ENCODE peak calls at places on chromosomes 11 and 22, in four cellular contexts. One of them, this sample, is unnamed. For H3K36me3, the result is how much of the 10 kb centered on the place peaks cover.

GRCh38 chr11:78080818-78081495 is 1.3 kb upstream of the NDUFC2 start:
- DNase-seq in CD8-positive, alpha-beta T cell: no peak
- DNase-seq in CD8-positive, alpha-beta memory T cell: no peak
- DNase-seq in K562: peak
- DNase-seq in this sample: no peak

GRCh38 chr11:124946735-124947141 is 7.3 kb upstream of the CCDC15 start:
- DNase-seq in CD8-positive, alpha-beta T cell: no peak
- DNase-seq in CD8-positive, alpha-beta memory T cell: no peak
- DNase-seq in K562: no peak
- DNase-seq in this sample: no peak

GRCh38 chr11:69603163-69603836 is 37.7 kb upstream of the CCND1 start:
- DNase-seq in CD8-positive, alpha-beta T cell: no peak
- DNase-seq in CD8-positive, alpha-beta memory T cell: no peak
- DNase-seq in K562: no peak
- DNase-seq in this sample: no peak

GRCh38 chr11:121886005-121886739 is 229.8 kb downstream of the BLID start:
- DNase-seq in CD8-positive, alpha-beta T cell: no peak
- DNase-seq in CD8-positive, alpha-beta memory T cell: no peak
- DNase-seq in K562: no peak
- DNase-seq in this sample: peak

GRCh38 chr11:48044577-48044976 is 64.2 kb downstream of the PTPRJ start:
- DNase-seq in CD8-positive, alpha-beta T cell: no peak
- DNase-seq in CD8-positive, alpha-beta memory T cell: no peak
- DNase-seq in K562: no peak
- DNase-seq in this sample: no peak

GRCh38 chr22:48949375-48950149 is 878.1 kb downstream of the BRD1 start:
- DNase-seq in CD8-positive, alpha-beta T cell: no peak
- DNase-seq in CD8-positive, alpha-beta memory T cell: no peak
- DNase-seq in K562: no peak
- DNase-seq in this sample: no peak

GRCh38 chr11:133311230-133311629 is 221.1 kb downstream of the OPCML start:
- DNase-seq in CD8-positive, alpha-beta T cell: no peak
- DNase-seq in CD8-positive, alpha-beta memory T cell: no peak
- DNase-seq in K562: no peak
- DNase-seq in this sample: no peak

GRCh38 chr11:134119094-134119493 is 50.2 kb downstream of the JAM3 start:
- DNase-seq in CD8-positive, alpha-beta T cell: no peak
- DNase-seq in CD8-positive, alpha-beta memory T cell: no peak
- DNase-seq in K562: no peak
- DNase-seq in this sample: no peak

GRCh38 chr11:35076201-35077100 is 62.5 kb upstream of the CD44 start:
- DNase-seq in CD8-positive, alpha-beta T cell: no peak
- DNase-seq in CD8-positive, alpha-beta memory T cell: no peak
- DNase-seq in K562: no peak
- DNase-seq in this sample: no peak

GRCh38 chr11:46335858-46336600 is 11.2 kb upstream of the DGKZ start:
- DNase-seq in CD8-positive, alpha-beta T cell: no peak
- DNase-seq in CD8-positive, alpha-beta memory T cell: no peak
- DNase-seq in K562: no peak
- DNase-seq in this sample: no peak

GRCh38 chr11:35039076-35039475 is 99.9 kb upstream of the CD44 start:
- DNase-seq in CD8-positive, alpha-beta T cell: no peak
- DNase-seq in CD8-positive, alpha-beta memory T cell: no peak
- DNase-seq in K562: no peak
- DNase-seq in this sample: no peak

GRCh38 chr22:43053176-43053575 is 36.0 kb downstream of the TTLL1 start:
- DNase-seq in CD8-positive, alpha-beta T cell: no peak
- DNase-seq in CD8-positive, alpha-beta memory T cell: no peak
- DNase-seq in K562: no peak
- DNase-seq in this sample: no peak

GRCh38 chr11:91299980-91300379 is 924.6 kb upstream of the FAT3 start:
- DNase-seq in CD8-positive, alpha-beta T cell: no peak
- DNase-seq in CD8-positive, alpha-beta memory T cell: no peak
- DNase-seq in K562: no peak
- DNase-seq in this sample: no peak

GRCh38 chr22:35399114-35399677 is 744 bp upstream of the MCM5 start:
- DNase-seq in CD8-positive, alpha-beta T cell: no peak
- DNase-seq in CD8-positive, alpha-beta memory T cell: no peak
- DNase-seq in K562: peak
- DNase-seq in this sample: no peak

GRCh38 chr11:29131055-29131454 is 885.8 kb downstream of the KCNA4 start:
- DNase-seq in CD8-positive, alpha-beta T cell: no peak
- DNase-seq in CD8-positive, alpha-beta memory T cell: no peak
- DNase-seq in K562: no peak
- DNase-seq in this sample: no peak

GRCh38 chr11:46338988-46339666 is 8.1 kb upstream of the DGKZ start:
- DNase-seq in CD8-positive, alpha-beta T cell: no peak
- DNase-seq in CD8-positive, alpha-beta memory T cell: no peak
- DNase-seq in K562: no peak
- DNase-seq in this sample: no peak

DNA sequence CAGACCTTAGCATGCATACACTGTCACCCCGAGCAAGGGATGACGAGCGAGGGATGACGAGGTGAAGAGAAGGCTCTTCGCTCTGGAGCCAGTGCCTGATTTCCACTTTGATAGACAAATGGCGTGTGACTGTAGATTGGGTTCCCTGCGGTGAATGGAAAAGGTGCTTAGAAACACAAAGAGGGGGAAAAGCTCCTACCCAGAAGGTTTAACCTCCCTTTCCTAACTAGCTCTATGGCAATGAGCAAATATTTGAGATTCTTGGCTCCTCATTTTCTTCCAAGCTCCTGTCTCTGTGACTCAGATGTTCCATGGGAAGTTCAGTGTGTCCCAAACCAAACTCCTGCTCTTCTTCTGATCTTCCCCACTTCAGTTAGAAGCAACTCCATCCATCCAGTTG is 108.1 kb upstream of the CADM1 start:
- DNase-seq in CD8-positive, alpha-beta T cell: no peak
- DNase-seq in CD8-positive, alpha-beta memory T cell: no peak
- DNase-seq in K562: no peak
- DNase-seq in this sample: no peak
- H3K4me3 ChIP-seq in CD8-positive, alpha-beta T cell: no peak
- H3K4me3 ChIP-seq in CD8-positive, alpha-beta memory T cell: no peak
- H3K4me3 ChIP-seq in K562: no peak
- H3K4me3 ChIP-seq in this sample: no peak

GRCh38 chr11:57802411-57802810 is 40.8 kb downstream of the CTNND1 start:
- DNase-seq in CD8-positive, alpha-beta T cell: no peak
- DNase-seq in CD8-positive, alpha-beta memory T cell: no peak
- DNase-seq in K562: no peak
- DNase-seq in this sample: no peak
- H3K36me3 ChIP-seq in CD8-positive, alpha-beta T cell: under half
- H3K36me3 ChIP-seq in CD8-positive, alpha-beta memory T cell: under half
- H3K36me3 ChIP-seq in K562: half or more
- H3K36me3 ChIP-seq in this sample: under half

DNA sequence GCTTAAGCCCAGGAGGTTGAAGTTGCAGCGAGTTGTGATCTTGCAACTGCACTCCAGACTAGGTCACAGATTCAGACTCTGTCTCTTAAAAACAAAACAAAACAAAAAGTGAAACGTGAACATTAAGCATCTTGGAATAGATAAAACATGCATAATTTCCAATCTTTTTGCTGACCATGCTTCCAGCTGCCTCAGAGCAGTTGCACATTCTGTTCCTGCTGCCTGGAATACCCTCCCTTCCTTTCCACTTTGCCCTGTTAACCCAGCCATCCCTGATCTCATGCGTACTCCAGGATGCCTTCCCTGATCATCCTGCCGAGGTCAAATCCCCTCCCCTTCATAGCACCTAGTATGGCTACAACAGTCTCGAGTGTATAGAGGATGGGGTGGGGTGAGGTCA is 685 bp upstream of the CCDC88B start:
- DNase-seq in CD8-positive, alpha-beta T cell: no peak
- DNase-seq in CD8-positive, alpha-beta memory T cell: no peak
- DNase-seq in K562: no peak
- DNase-seq in this sample: no peak
- H3K27ac ChIP-seq in CD8-positive, alpha-beta T cell: peak
- H3K27ac ChIP-seq in CD8-positive, alpha-beta memory T cell: peak
- H3K27ac ChIP-seq in K562: no peak
- H3K27ac ChIP-seq in this sample: no peak

GRCh38 chr11:76293189-76293631 is 86.9 kb upstream of the WNT11 start:
- DNase-seq in CD8-positive, alpha-beta T cell: no peak
- DNase-seq in CD8-positive, alpha-beta memory T cell: no peak
- DNase-seq in K562: no peak
- DNase-seq in this sample: no peak
- H3K4me3 ChIP-seq in CD8-positive, alpha-beta T cell: no peak
- H3K4me3 ChIP-seq in CD8-positive, alpha-beta memory T cell: no peak
- H3K4me3 ChIP-seq in K562: no peak
- H3K4me3 ChIP-seq in this sample: no peak

GRCh38 chr22:31341386-31342088 is 4.6 kb downstream of the PATZ1 start:
- DNase-seq in CD8-positive, alpha-beta T cell: no peak
- DNase-seq in CD8-positive, alpha-beta memory T cell: no peak
- DNase-seq in K562: no peak
- DNase-seq in this sample: no peak

GRCh38 chr22:31337178-31337577 is 9.0 kb downstream of the PATZ1 start:
- DNase-seq in CD8-positive, alpha-beta T cell: no peak
- DNase-seq in CD8-positive, alpha-beta memory T cell: no peak
- DNase-seq in K562: no peak
- DNase-seq in this sample: no peak

GRCh38 chr22:31340765-31341247 is 5.3 kb downstream of the PATZ1 start:
- DNase-seq in CD8-positive, alpha-beta T cell: no peak
- DNase-seq in CD8-positive, alpha-beta memory T cell: no peak
- DNase-seq in K562: no peak
- DNase-seq in this sample: no peak

GRCh38 chr22:31340360-31340759 is 5.8 kb downstream of the PATZ1 start:
- DNase-seq in CD8-positive, alpha-beta T cell: no peak
- DNase-seq in CD8-positive, alpha-beta memory T cell: no peak
- DNase-seq in K562: no peak
- DNase-seq in this sample: no peak

GRCh38 chr22:31339148-31339832 is 6.9 kb downstream of the PATZ1 start:
- DNase-seq in CD8-positive, alpha-beta T cell: no peak
- DNase-seq in CD8-positive, alpha-beta memory T cell: no peak
- DNase-seq in K562: no peak
- DNase-seq in this sample: no peak
- H3K36me3 ChIP-seq in CD8-positive, alpha-beta T cell: half or more
- H3K36me3 ChIP-seq in CD8-positive, alpha-beta memory T cell: half or more
- H3K36me3 ChIP-seq in K562: under half
- H3K36me3 ChIP-seq in this sample: under half

DNA sequence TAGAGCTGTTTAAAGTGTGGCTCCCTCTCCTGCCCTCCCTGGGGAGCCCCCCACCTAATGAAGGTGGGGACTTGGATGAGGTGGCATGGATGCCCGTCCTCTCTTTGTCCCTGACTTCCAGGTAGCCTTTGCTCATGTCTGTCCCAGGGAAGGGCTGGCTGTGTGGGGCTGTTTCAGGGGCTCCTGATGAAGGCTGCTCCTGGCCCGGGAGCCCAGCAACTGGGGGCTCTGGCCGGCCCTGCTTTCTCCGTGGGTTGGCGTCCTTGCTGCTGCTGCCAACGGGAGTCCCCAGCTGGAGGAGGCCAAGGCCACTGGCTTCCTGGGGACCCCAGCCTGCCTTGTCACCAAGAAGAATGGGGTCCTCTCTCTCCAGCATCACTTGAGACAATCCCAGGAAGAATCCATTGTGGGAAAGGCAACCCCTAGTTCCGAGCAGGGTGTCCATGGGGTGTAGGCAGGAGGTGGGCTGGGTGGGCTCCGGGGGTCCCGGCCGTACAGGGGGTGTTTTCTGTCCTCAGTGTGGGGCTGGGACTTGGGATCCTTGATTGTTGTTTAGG is 13.2 kb downstream of the GRAMD4 start:
- DNase-seq in CD8-positive, alpha-beta T cell: no peak
- DNase-seq in CD8-positive, alpha-beta memory T cell: no peak
- DNase-seq in K562: no peak
- DNase-seq in this sample: no peak
- H3K27ac ChIP-seq in CD8-positive, alpha-beta T cell: no peak
- H3K27ac ChIP-seq in CD8-positive, alpha-beta memory T cell: no peak
- H3K27ac ChIP-seq in K562: peak
- H3K27ac ChIP-seq in this sample: no peak

DNA sequence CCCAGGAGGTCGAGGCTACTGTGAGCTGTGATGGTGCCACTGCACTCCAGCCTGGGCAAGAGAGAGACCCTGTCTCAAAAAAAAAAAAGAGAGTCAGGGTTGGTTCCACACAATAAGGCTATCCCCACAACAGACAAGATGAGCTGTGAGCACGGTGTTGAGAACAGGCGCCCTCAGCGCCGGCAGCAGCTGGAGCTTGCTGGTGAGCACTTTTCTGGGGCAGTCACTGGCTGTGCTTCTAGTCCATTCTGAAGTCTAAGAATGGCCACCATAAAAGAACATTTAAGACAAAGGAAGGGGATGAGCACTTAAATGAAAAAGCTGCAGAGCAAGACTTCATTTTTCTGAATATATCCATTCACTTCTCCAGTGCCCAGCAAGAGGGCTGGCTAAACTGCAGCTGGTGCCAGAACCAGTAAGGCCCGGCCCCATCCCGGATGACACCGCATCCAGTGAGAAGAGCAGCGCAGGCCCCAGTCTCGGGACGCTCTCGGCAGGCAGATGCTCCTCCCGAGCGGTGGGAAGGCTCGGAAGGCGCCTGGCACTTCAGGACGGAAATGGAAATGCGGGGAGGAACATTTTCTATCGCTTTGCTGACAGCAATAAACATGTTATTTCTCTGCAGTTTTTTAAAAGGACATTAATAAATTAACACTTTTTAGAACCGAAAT is 12.2 kb downstream of the TUBGCP6 start:
- DNase-seq in CD8-positive, alpha-beta T cell: no peak
- DNase-seq in CD8-positive, alpha-beta memory T cell: no peak
- DNase-seq in K562: no peak
- DNase-seq in this sample: no peak
- H3K4me3 ChIP-seq in CD8-positive, alpha-beta T cell: no peak
- H3K4me3 ChIP-seq in CD8-positive, alpha-beta memory T cell: no peak
- H3K4me3 ChIP-seq in K562: no peak
- H3K4me3 ChIP-seq in this sample: no peak

DNA sequence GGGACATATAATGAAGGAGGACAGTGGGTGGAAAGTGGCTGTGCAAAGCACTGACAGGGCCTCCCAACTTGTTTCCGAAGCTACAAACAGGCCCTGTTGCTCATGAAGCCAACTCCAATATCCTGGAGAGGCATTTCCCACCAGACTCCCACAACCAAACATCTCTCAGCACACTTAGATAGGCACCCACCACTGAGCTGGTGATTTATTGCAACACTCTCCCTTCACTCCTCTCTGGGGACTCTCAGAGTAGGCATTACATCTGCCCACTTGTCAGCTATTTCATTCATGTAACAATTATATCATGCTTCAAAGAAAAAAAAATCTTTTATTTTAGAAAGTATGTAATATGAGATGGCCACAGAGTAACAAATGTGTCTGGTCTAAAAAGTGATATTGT is 32.1 kb upstream of the PPP2R1B start:
- DNase-seq in CD8-positive, alpha-beta T cell: no peak
- DNase-seq in CD8-positive, alpha-beta memory T cell: no peak
- DNase-seq in K562: no peak
- DNase-seq in this sample: no peak
- H3K36me3 ChIP-seq in CD8-positive, alpha-beta T cell: under half
- H3K36me3 ChIP-seq in CD8-positive, alpha-beta memory T cell: under half
- H3K36me3 ChIP-seq in K562: under half
- H3K36me3 ChIP-seq in this sample: half or more

DNA sequence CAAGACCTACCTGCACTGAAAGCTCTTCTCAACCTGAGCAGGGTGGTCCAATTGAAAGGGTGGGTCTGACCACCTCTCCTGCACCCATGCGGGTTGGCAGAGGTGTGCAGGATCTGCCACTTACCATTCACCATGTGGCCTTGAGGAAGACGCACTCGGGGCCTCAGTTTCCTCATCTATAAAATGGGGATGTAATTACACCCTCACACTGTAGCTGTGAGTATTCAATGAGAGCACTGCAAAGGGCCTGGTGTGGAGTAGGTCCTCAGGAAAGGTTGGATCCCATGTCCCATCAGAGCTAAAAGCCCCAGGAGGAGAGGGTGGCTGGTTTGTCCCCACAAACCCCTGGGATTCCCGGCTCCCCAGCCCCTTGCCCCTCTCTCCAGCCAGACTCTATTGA is 557 bp upstream of the TAGLN start:
- DNase-seq in CD8-positive, alpha-beta T cell: no peak
- DNase-seq in CD8-positive, alpha-beta memory T cell: no peak
- DNase-seq in K562: no peak
- DNase-seq in this sample: no peak
- H3K27ac ChIP-seq in CD8-positive, alpha-beta T cell: no peak
- H3K27ac ChIP-seq in CD8-positive, alpha-beta memory T cell: no peak
- H3K27ac ChIP-seq in K562: no peak
- H3K27ac ChIP-seq in this sample: peak

This sample was measured in tibial nerve.